ENCODE peak calls at places on chromosome 6, in five cellular contexts. R is lung, Q is cardiac muscle cell, C is AG09309, K is heart left ventricle. N is an unnamed sample.

GRCh38 chr6:146546440-146546839 is 2.8 kb downstream of the RAB32 start:
- DNase-seq in R (no peak), Q (no peak), K (no peak), C (peak), N (peak)

GRCh38 chr6:158043008-158043407 is 61.3 kb downstream of the SYNJ2 start:
- DNase-seq in Q (no peak), C (no peak), R (no peak), K (no peak), N (no peak)

GRCh38 chr6:110355727-110356126 is 2.4 kb downstream of the METTL24 start:
- DNase-seq in C (no peak), R (no peak), Q (no peak), K (no peak), N (no peak)

GRCh38 chr6:135850882-135851281 is 619 bp upstream of the PDE7B start:
- DNase-seq in K (no peak), R (no peak), C (no peak), Q (no peak), N (no peak)

GRCh38 chr6:41271901-41272395 is 14.5 kb downstream of the TREM1 start:
- DNase-seq in K (peak), C (no peak), Q (no peak), R (peak), N (no peak)

GRCh38 chr6:123203928-123204327 is 207.9 kb downstream of the CLVS2 start:
- DNase-seq in Q (no peak), R (no peak), K (no peak), C (no peak), N (no peak)

GRCh38 chr6:146912730-146913680 is 291.2 kb upstream of the STXBP5 start:
- DNase-seq in R (no peak), K (no peak), C (no peak), Q (no peak), N (no peak)

GRCh38 chr6:131036616-131037015 is 26.4 kb downstream of the EPB41L2 start:
- DNase-seq in K (no peak), C (no peak), R (no peak), Q (no peak), N (no peak)

GRCh38 chr6:82183642-82184282 is 63.8 kb downstream of the IBTK start:
- DNase-seq in R (no peak), K (no peak), C (no peak), Q (no peak), N (no peak)

DNA sequence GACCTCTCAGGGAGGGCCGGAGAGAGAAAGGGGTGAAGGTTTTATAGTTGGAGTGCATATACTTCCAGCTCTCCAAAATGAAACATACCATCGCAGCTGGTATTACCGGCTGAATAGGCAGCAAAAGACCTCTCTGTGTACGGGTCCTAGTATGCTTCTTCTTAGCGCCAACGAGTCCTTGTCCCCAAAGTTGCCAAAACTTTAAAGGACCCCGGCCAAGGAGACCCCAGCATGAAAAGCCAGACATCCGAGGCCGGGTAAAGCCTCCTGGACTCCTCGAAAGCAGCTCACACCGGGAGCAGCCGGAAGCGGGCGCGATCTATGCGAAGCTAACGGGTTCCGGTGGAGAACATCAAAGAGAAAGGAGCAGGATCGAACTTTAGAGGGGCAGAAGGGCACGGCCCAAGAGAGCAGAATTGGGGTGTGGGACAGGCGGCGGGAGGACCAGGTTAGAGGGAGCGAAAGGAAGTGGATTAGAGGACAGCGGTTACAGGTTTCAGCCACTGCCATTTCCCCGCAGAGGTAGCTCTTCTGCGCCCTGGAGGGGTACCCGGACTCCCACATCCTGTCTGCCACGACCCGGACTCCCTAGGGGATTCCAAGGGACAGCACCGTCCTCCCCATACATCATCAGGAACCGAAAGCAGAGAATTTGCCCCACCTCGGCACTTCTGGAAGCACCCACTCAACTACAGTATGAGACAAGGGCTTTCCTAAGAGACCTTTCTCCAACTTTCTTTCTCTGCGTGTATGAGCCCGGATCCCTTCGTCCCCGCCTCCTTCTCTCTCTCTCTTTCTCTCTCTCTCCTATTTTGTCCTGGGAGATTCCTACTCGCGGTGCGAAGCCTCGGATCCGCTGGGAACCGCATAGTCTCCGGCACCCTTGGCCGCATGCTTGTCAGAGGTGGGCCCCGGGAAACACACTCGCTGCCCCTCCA is 602 bp upstream of the VGLL2 start:
- DNase-seq in Q (no peak), R (no peak), C (no peak), K (no peak), N (no peak)
- H3K4me3 ChIP-seq in Q (peak), R (peak), C (peak), K (peak), N (peak)

GRCh38 chr6:29861521-29862255 is 34.1 kb downstream of the HLA-G start:
- DNase-seq in Q (no peak), C (no peak), K (no peak), R (no peak), N (no peak)
- TF ChIP-seq CTCF in Q (no peak), C (no peak), K (no peak), R (no peak), N (no peak)

GRCh38 chr6:100459291-100459690 is 5.4 kb downstream of the SIM1 start:
- DNase-seq in C (no peak), R (no peak), Q (no peak), K (no peak), N (no peak)

GRCh38 chr6:100458841-100459154 is 5.9 kb downstream of the SIM1 start:
- DNase-seq in C (no peak), Q (no peak), K (no peak), R (no peak), N (no peak)

GRCh38 chr6:100456881-100457220 is 7.9 kb downstream of the SIM1 start:
- DNase-seq in K (no peak), C (no peak), R (no peak), Q (no peak), N (no peak)

GRCh38 chr6:100456178-100456880 is 8.4 kb downstream of the SIM1 start:
- DNase-seq in R (no peak), C (no peak), Q (no peak), K (no peak), N (no peak)

GRCh38 chr6:100457251-100457990 is 7.3 kb downstream of the SIM1 start:
- DNase-seq in K (no peak), C (no peak), Q (no peak), R (no peak), N (no peak)
- H3K4me3 ChIP-seq in K (no peak), C (no peak), Q (no peak), R (no peak), N (no peak)

GRCh38 chr6:132832891-132833290 is 18.5 kb downstream of the RPS12 start:
- DNase-seq in K (no peak), R (no peak), Q (no peak), C (no peak), N (no peak)

DNA sequence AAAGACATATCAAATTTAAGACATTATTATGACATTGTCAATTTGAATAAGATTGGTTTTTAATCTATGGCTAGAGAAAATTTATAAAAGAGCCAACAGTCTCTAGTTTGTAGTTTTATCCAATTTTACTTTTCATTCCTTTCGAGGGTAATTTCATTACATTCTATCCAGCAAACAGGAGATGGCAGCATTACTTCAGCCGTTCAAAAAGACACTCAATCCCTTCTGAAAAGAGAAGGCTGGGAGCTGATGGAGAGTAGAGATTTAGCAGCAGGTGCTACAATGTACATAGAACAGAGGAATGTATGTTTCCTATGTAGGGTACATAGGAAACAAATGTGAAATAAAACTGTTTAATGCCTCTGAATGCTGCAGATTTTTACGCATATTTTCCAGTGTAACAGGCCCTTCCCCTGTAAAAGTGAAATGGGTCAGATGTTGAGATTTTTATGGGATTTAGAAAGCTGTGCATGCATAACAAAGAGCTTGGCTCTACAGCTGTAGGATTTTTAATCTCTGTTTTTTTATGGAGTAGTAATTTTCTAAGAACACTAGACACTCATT is 15.9 kb downstream of the RPS12 start:
- DNase-seq in C (no peak), K (no peak), Q (peak), R (no peak), N (peak)
- TF ChIP-seq CTCF in C (peak), K (peak), Q (peak), R (no peak), N (peak)

DNA sequence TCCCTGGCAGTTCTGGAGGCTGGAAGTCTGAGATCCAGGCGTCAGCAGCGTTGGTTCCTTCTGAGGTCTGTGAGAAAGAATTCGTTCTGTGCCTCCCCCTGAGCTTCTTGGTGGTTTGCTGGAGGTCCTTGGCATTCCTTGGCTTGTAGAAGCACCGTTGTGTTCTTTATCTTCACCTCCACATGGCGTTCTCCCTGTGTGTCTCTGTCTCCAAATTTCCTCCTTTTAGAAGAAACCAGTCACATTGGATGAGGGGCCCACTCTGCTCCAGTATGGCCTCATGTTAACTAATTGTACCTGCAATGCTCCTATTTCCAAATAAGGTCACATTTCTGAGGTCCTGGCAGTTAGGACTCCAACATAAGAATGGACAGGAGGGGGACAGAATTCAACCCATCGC is 73.0 kb upstream of the BACH2 start:
- DNase-seq in Q (no peak), R (no peak), C (no peak), K (no peak), N (peak)
- H3K4me3 ChIP-seq in Q (no peak), R (no peak), C (no peak), K (no peak), N (no peak)

GRCh38 chr6:169521825-169522224 is 180.0 kb downstream of the WDR27 start:
- DNase-seq in K (no peak), Q (no peak), C (no peak), R (no peak), N (no peak)

GRCh38 chr6:169520104-169520503 is 181.7 kb downstream of the WDR27 start:
- DNase-seq in C (peak), Q (no peak), R (no peak), K (no peak), N (no peak)
- TF ChIP-seq CTCF in C (peak), Q (peak), R (no peak), K (peak), N (peak)

DNA sequence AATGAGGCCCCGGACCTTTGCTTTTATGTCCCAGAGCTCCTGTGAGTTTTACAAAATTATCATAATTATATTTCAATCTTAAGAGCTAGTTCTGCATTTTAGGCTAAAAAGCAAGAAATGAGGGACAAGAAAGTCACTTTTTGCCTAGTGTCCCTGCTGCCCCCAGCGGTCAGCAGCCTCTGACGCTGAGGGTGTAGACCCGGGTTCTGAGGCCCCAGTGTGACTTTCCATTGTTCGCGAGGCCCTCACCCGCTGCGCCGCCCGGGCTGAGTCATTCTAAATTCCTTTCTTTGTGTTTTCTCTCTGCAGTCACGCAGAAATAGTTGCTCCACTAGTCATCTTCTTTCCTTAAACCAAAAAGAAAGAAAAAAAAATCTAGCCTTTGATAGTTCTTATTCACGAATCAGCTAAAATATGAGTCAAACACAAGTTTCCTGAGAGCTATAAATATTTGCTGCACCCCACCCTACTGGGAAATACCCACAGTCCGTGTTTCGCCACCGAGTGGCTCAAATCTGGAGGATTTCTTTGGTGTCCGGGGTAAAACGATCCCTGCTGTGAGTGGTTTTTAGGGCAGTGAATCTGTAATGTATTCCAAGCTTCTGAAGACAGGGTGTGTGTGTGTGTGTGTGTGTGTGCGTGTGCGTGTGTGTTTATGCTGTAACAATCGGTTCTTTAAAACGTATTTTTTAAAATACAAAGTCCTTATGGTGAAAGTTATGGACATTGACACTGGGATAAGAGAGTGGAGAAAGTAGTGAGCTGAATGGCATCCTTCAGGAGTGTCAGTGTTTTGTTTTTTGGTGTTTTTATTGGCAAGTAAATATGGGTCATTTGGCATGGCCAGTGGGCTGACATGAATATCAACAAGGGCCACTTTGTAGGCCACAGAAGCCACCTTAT is 59.7 kb upstream of the EEF1A1 start:
- DNase-seq in C (peak), K (peak), Q (peak), R (peak), N (peak)
- H3K4me3 ChIP-seq in C (peak), K (peak), Q (no peak), R (no peak), N (peak)

GRCh38 chr6:15444081-15444731 is 198.3 kb downstream of the JARID2 start:
- DNase-seq in R (no peak), K (no peak), Q (no peak), C (no peak), N (no peak)

GRCh38 chr6:15443119-15443518 is 197.2 kb downstream of the JARID2 start:
- DNase-seq in R (no peak), C (peak), K (no peak), Q (no peak), N (peak)

GRCh38 chr6:15442467-15442866 is 196.6 kb downstream of the JARID2 start:
- DNase-seq in Q (no peak), K (no peak), C (no peak), R (no peak), N (no peak)

GRCh38 chr6:15447546-15448232 is 201.8 kb downstream of the JARID2 start:
- DNase-seq in C (no peak), K (no peak), Q (no peak), R (no peak), N (no peak)

GRCh38 chr6:15444881-15445280 is 199.0 kb downstream of the JARID2 start:
- DNase-seq in Q (no peak), K (no peak), C (no peak), R (no peak), N (no peak)
- TF ChIP-seq CTCF in Q (no peak), K (peak), C (no peak), R (no peak), N (no peak)

DNA sequence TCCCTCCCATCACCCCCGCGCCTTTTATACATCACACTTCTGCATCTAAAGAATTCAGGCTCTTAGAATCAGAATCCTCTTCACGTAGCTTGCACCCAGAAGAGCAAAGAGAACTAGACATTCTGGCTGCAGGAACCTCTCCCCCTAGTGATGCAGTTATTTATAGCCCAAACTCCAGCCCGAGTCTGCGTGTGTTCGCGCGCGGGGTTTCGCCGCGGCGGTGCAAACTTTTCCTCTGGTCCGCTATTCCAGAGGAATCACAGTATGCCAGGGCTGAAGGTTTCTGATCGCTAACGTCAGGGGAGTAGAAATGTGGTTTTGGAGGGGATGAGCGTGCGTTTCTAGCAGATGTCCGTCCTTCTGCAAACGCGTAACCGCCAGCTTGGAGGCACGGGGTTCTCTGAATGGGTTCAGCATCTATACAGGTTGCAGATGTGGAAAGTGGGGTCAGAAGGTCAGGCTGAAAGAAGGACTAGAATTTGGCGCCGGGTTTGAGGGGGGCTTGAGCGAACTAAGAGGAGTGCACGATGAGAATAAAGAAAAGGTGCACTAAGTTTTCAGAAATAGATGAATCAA is 1.9 kb downstream of the EPHA7 start:
- DNase-seq in C (no peak), R (no peak), Q (peak), K (no peak), N (no peak)
- H3K4me3 ChIP-seq in C (no peak), R (peak), Q (peak), K (peak), N (peak)

GRCh38 chr6:39902786-39903465 is 31.3 kb downstream of the MOCS1 start:
- DNase-seq in K (no peak), C (no peak), Q (no peak), R (no peak), N (no peak)
- TF ChIP-seq CTCF in K (no peak), C (peak), Q (no peak), R (no peak), N (no peak)